ENCODE peak calls at places on chromosome 18, in seven cellular contexts. Y is A673; V is HFFc6; S is NCI-H510A treated with DMSO at 0.1 percent for 48 hours; T is HEK293T; B is stimulated activated CD8-positive, alpha-beta memory T cell treated with anti-CD3 and anti-CD28 coated beads, Interleukin-2, amount 100 ng/mL, for 1 hour; K is HS-5. G is an unnamed sample.

GRCh38 chr18:70973626-70974025 is 684.8 kb downstream of the SOCS6 start:
- DNase-seq in Y (no peak), V (no peak), S (no peak), T (no peak), B (no peak), K (no peak), G (no peak)

GRCh38 chr18:78873916-78874505 is 105.6 kb upstream of the SALL3 start:
- DNase-seq in Y (no peak), V (peak; percentile 21), S (no peak), T (no peak), B (no peak), K (no peak), G (no peak)

GRCh38 chr18:10318686-10318960 is 135.8 kb upstream of the APCDD1 start:
- DNase-seq in Y (peak; percentile 62), V (no peak), S (no peak), T (no peak), B (no peak), K (no peak), G (no peak)

GRCh38 chr18:37270046-37270665 is 295.4 kb downstream of the CELF4 start:
- DNase-seq in Y (peak; percentile 64), V (peak; percentile 20), S (no peak), T (peak; percentile 81), B (no peak), K (peak; percentile 1), G (peak; percentile 89)

GRCh38 chr18:80159713-80160636 is 50.9 kb downstream of the ADNP2 start:
- DNase-seq in Y (no peak), V (no peak), S (no peak), T (no peak), B (no peak), K (no peak), G (no peak)

GRCh38 chr18:2657043-2657512 is 1.6 kb downstream of the SMCHD1 start:
- DNase-seq in Y (peak; percentile 4), V (no peak), S (no peak), T (no peak), B (no peak), K (no peak), G (no peak)

GRCh38 chr18:67354091-67354490 is 162.4 kb downstream of the DSEL start:
- DNase-seq in Y (no peak), V (no peak), S (no peak), T (no peak), B (no peak), K (no peak), G (no peak)

GRCh38 chr18:66048404-66048803 is 297.6 kb downstream of the CDH7 start:
- DNase-seq in Y (no peak), V (no peak), S (no peak), T (no peak), B (no peak), K (no peak), G (no peak)

GRCh38 chr18:34339155-34339554 is 114.4 kb upstream of the NOL4 start:
- DNase-seq in Y (peak; percentile 29), V (no peak), S (peak; percentile 64), T (no peak), B (no peak), K (no peak), G (no peak)

GRCh38 chr18:28108801-28109200 is 68.1 kb downstream of the CDH2 start:
- DNase-seq in Y (peak; percentile 18), V (no peak), S (no peak), T (no peak), B (no peak), K (no peak), G (no peak)

GRCh38 chr18:76390452-76391035 is 104.5 kb downstream of the ZNF516 start:
- DNase-seq in Y (no peak), V (no peak), S (no peak), T (no peak), B (no peak), K (no peak), G (no peak)

G was measured in nephron progenitor cell.